ENCODE peak calls at places on chromosomes 2 and 18, in ten cellular contexts. D is AG04450, O is NB4, F is astrocyte of the cerebellum, Z is body of pancreas, Y is RWPE2, J is heart right ventricle, H is psoas muscle, S is Caco-2, Q is mesendoderm. A is an unnamed sample.

GRCh38 chr18:31649894-31650719 is 34.3 kb downstream of the B4GALT6 start:
- DNase-seq in H (no peak), F (no peak), D (no peak), O (no peak), Z (no peak), Y (no peak), J (no peak), Q (no peak), S (no peak), A (no peak)

GRCh38 chr2:85058619-85058941 is 74.6 kb upstream of the TCF7L1 start:
- DNase-seq in Z (peak), Y (no peak), S (no peak), O (no peak), D (no peak), F (no peak), J (no peak), H (no peak), Q (no peak), A (no peak)

GRCh38 chr18:32450026-32450681 is 20.5 kb downstream of the GAREM1 start:
- DNase-seq in Q (no peak), Z (no peak), O (no peak), F (no peak), Y (no peak), D (no peak), H (no peak), S (no peak), J (no peak), A (peak)

GRCh38 chr18:45399643-45400042 is 215.6 kb upstream of the SLC14A2 start:
- DNase-seq in Z (no peak), D (no peak), S (no peak), O (no peak), F (no peak), J (peak), H (no peak), Y (no peak), Q (no peak), A (no peak)

GRCh38 chr18:3480827-3481226 is 30.9 kb downstream of the TGIF1 start:
- DNase-seq in O (no peak), H (no peak), Y (no peak), S (no peak), Z (no peak), J (no peak), Q (no peak), F (no peak), D (no peak), A (no peak)

GRCh38 chr2:52017836-52018235 is 985.9 kb upstream of the NRXN1 start:
- DNase-seq in F (no peak), Y (no peak), J (no peak), D (no peak), H (no peak), Q (no peak), S (no peak), Z (no peak), O (no peak), A (no peak)

GRCh38 chr2:121803503-121803902 is 48.1 kb downstream of the TSN start:
- DNase-seq in Z (no peak), D (no peak), S (no peak), Q (no peak), O (peak), H (no peak), Y (no peak), J (no peak), F (no peak), A (no peak)

GRCh38 chr2:230164139-230164538 is 55.6 kb downstream of the SP110 start:
- DNase-seq in O (no peak), H (no peak), Z (no peak), D (no peak), S (no peak), F (no peak), Y (no peak), Q (no peak), J (no peak), A (no peak)

GRCh38 chr2:173669271-173669853 is 295.8 kb downstream of the SP3 start:
- DNase-seq in Z (no peak), F (no peak), J (no peak), O (no peak), D (no peak), H (no peak), Y (no peak), Q (no peak), S (no peak), A (no peak)

GRCh38 chr18:35912332-35912731 is 60.1 kb upstream of the RMP24 start:
- DNase-seq in J (no peak), Y (no peak), S (no peak), H (no peak), Q (no peak), Z (no peak), D (no peak), F (no peak), O (peak), A (no peak)

GRCh38 chr18:73249030-73249429 is 381.2 kb upstream of the NETO1 start:
- DNase-seq in Q (no peak), O (no peak), Z (no peak), Y (no peak), F (no peak), D (no peak), H (no peak), J (no peak), S (no peak), A (no peak)

GRCh38 chr2:12715878-12716249 is 872 bp upstream of the TRIB2 start:
- DNase-seq in S (peak), Z (peak), O (peak), D (peak), H (peak), J (peak), Q (peak), F (no peak), Y (no peak), A (no peak)

GRCh38 chr2:100535850-100536249 is 26.9 kb upstream of the PDCL3 start:
- DNase-seq in Z (no peak), H (no peak), F (no peak), S (no peak), Q (no peak), J (no peak), D (no peak), O (no peak), Y (no peak), A (no peak)

GRCh38 chr2:227509824-227510619 is 38.1 kb downstream of the AGFG1 start:
- DNase-seq in O (no peak), D (no peak), Z (no peak), H (no peak), F (no peak), J (no peak), Q (peak), S (no peak), Y (no peak), A (peak)

GRCh38 chr2:196925445-196925767 is 1.1 kb downstream of the PGAP1 start:
- DNase-seq in F (no peak), H (no peak), Q (no peak), S (no peak), Y (no peak), Z (no peak), D (no peak), O (no peak), J (no peak), A (no peak)

GRCh38 chr2:14422426-14422825 is 210.1 kb upstream of the LRATD1 start:
- DNase-seq in F (no peak), J (no peak), Z (no peak), S (no peak), Y (no peak), Q (no peak), H (no peak), D (no peak), O (no peak), A (no peak)

GRCh38 chr2:149536649-149537048 is 50.9 kb downstream of the MMADHC start:
- DNase-seq in O (no peak), H (no peak), J (no peak), Z (no peak), F (no peak), Y (no peak), S (no peak), Q (no peak), D (no peak), A (no peak)

GRCh38 chr2:206974556-206974955 is 35.2 kb downstream of the CPO start:
- DNase-seq in H (no peak), S (no peak), J (no peak), D (no peak), Y (no peak), O (no peak), Z (no peak), Q (no peak), F (no peak), A (no peak)

GRCh38 chr2:240571314-240571973 is 3.2 kb downstream of the RNPEPL1 start:
- DNase-seq in Y (peak), H (peak), F (no peak), O (no peak), Z (peak), S (no peak), Q (no peak), J (peak), D (no peak), A (no peak)

GRCh38 chr2:110883401-110883800 is 151.0 kb downstream of the ACOXL start:
- DNase-seq in O (no peak), Y (no peak), Z (no peak), J (no peak), D (no peak), H (no peak), S (no peak), Q (no peak), F (no peak), A (no peak)

GRCh38 chr2:157748371-157749132 is 119.9 kb upstream of the ACVR1C start:
- DNase-seq in Q (no peak), O (no peak), D (no peak), Y (no peak), S (no peak), Z (no peak), H (no peak), J (no peak), F (peak), A (no peak)

GRCh38 chr2:216774620-216775019 is 79.3 kb upstream of the IGFBP5 start:
- DNase-seq in Q (no peak), O (no peak), D (peak), S (no peak), Z (peak), J (peak), H (peak), Y (no peak), F (peak), A (no peak)

DNA sequence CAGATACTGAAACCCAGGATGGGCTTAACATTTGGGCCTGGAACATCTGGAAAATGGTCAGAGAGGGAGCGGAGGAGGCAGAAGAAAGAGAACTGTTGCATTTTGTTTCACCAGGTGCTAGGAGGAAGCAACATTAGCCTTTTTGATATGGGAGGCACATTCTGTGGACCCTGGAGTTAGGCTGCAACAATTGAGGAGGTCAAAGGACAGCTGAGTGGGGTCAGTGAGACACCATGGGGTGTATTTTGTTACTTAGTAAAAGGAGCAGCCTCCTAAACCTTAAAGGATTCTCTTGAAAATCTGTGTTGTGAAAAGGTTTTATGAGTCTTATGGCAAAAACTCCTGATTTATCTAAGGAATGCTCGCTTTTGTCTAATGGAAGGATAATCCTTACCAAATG is 124.9 kb downstream of the GREB1L start:
- DNase-seq in Q (no peak), Z (no peak), D (no peak), Y (no peak), H (no peak), S (peak), F (no peak), J (no peak), O (no peak), A (no peak)
- H3K4me3 ChIP-seq in Q (no peak), Z (no peak), D (no peak), Y (no peak), H (no peak), S (no peak), F (no peak), J (no peak), O (no peak), A (no peak)

GRCh38 chr2:50620783-50621182 is 411.1 kb downstream of the NRXN1 start:
- DNase-seq in Z (no peak), F (no peak), Q (peak), D (no peak), H (no peak), S (peak), J (no peak), Y (no peak), O (no peak), A (no peak)
- H3K4me3 ChIP-seq in Z (no peak), F (no peak), Q (no peak), D (no peak), H (no peak), S (no peak), J (no peak), Y (no peak), O (no peak), A (no peak)

DNA sequence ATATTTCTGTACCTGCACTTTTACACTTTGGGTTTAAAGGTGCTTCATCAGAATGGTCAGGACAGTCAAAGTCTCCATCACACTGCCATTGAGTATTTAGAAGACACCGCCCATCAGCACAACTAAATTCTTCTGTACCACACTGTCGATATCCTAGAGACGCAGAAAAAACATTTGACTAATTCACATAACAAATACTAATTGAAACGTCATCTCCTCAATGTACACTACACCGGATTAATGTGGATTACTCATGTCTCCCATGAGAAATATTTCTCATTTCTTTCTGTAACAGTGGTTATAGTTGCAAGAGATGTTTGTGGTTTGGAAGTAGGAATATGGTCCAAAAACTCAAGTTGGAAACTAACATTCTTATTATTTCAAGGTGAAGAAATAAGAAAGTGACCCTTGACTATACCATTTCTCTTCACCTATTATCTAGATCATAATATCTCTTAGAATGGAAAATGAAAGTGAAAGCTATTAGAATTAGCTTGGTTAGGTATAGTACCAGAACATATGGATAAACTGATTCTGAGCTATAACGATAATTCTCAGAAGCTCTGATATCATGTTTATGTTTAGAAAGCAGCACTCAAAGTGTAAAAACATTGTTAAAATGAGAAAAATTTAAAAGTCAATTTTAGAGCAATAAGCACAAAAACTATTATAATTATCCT is 1627.7 kb downstream of the LRP1B start:
- DNase-seq in S (no peak), Q (no peak), O (no peak), Z (no peak), Y (no peak), F (peak), J (no peak), D (peak), H (no peak), A (peak)
- H3K4me3 ChIP-seq in S (no peak), Q (no peak), O (no peak), Z (no peak), Y (no peak), F (no peak), J (no peak), D (no peak), H (no peak), A (no peak)

GRCh38 chr2:164840458-164840929 is 1.1 kb downstream of the COBLL1 start:
- DNase-seq in H (peak), O (no peak), J (peak), Y (peak), S (peak), F (no peak), D (no peak), Z (peak), Q (peak), A (no peak)

GRCh38 chr2:164840930-164841718 is 499 bp downstream of the COBLL1 start:
- DNase-seq in F (peak), O (peak), D (no peak), H (peak), Y (peak), S (peak), Q (peak), J (peak), Z (peak), A (no peak)

GRCh38 chr2:164841719-164842623 is at the start of gene COBLL1:
- DNase-seq in D (no peak), Z (peak), S (peak), J (peak), F (peak), H (peak), Y (peak), O (peak), Q (peak), A (no peak)

GRCh38 chr2:164843346-164843841 is 1.8 kb upstream of the COBLL1 start:
- DNase-seq in S (peak), F (no peak), Y (no peak), J (no peak), H (no peak), D (no peak), Q (no peak), O (no peak), Z (no peak), A (peak)

GRCh38 chr2:164842624-164842966 is 972 bp upstream of the COBLL1 start:
- DNase-seq in O (no peak), H (no peak), J (no peak), D (no peak), Z (no peak), Q (no peak), Y (no peak), S (no peak), F (no peak), A (no peak)
- H3K4me3 ChIP-seq in O (no peak), H (peak), J (no peak), D (no peak), Z (no peak), Q (no peak), Y (peak), S (peak), F (no peak), A (peak)

GRCh38 chr2:23596316-23596885 is 211.4 kb downstream of the KLHL29 start:
- DNase-seq in D (no peak), S (no peak), O (peak), Q (no peak), J (no peak), Z (no peak), Y (peak), F (no peak), H (peak), A (no peak)
- H3K4me3 ChIP-seq in D (no peak), S (no peak), O (no peak), Q (no peak), J (no peak), Z (no peak), Y (no peak), F (no peak), H (peak), A (no peak)

A was measured in retinal pigment epithelial cell.